ENCODE peak calls at places on chromosomes 6 and 20, in five cellular contexts. Z is cardiac muscle cell, C is GM20000, H is type B pancreatic cell, O is colonic mucosa. P is an unnamed sample.

GRCh38 chr6:37630281-37630799 is 67.3 kb downstream of the MDGA1 start:
- DNase-seq in Z (no peak), C (no peak), H (no peak), O (no peak), P (no peak)

GRCh38 chr6:36845233-36845632 is 6.0 kb upstream of the CPNE5 start:
- DNase-seq in Z (no peak), C (no peak), H (no peak), O (no peak), P (no peak)

GRCh38 chr6:165729307-165729936 is 66.4 kb upstream of the PDE10A start:
- DNase-seq in Z (peak), C (peak), H (no peak), O (peak), P (peak)

GRCh38 chr6:56539503-56540105 is 103.1 kb downstream of the DST start:
- DNase-seq in Z (no peak), C (no peak), H (no peak), O (no peak), P (no peak)

GRCh38 chr20:37954205-37954604 is 51.3 kb downstream of the VSTM2L start:
- DNase-seq in Z (no peak), C (no peak), H (no peak), O (no peak), P (no peak)

GRCh38 chr6:152268846-152269442 is 368.2 kb downstream of the SYNE1 start:
- DNase-seq in Z (no peak), C (no peak), H (no peak), O (no peak), P (no peak)

GRCh38 chr6:37535701-37536461 is 36.2 kb upstream of the CCDC167 start:
- DNase-seq in Z (peak), C (peak), H (no peak), O (no peak), P (no peak)

GRCh38 chr6:143697401-143697800 is 19.6 kb downstream of the PHACTR2 start:
- DNase-seq in Z (no peak), C (no peak), H (no peak), O (no peak), P (no peak)

GRCh38 chr6:84651583-84651982 is 112.8 kb downstream of the TBX18 start:
- DNase-seq in Z (no peak), C (no peak), H (no peak), O (no peak), P (no peak)

GRCh38 chr6:144723431-144723830 is 438.3 kb downstream of the UTRN start:
- DNase-seq in Z (no peak), C (no peak), H (no peak), O (no peak), P (no peak)

GRCh38 chr6:122995930-122996796 is at the start of gene CLVS2:
- DNase-seq in Z (peak), C (peak), H (peak), O (no peak), P (peak)

GRCh38 chr20:63612276-63612931 is 14.5 kb downstream of the GMEB2 start:
- DNase-seq in Z (no peak), C (no peak), H (no peak), O (no peak), P (no peak)

GRCh38 chr6:108321253-108321740 is 26.4 kb downstream of the AFG1L start:
- DNase-seq in Z (no peak), C (no peak), H (no peak), O (no peak), P (no peak)

GRCh38 chr6:87093651-87094050 is 1.3 kb downstream of the CGA start:
- DNase-seq in Z (no peak), C (no peak), H (no peak), O (no peak), P (no peak)

GRCh38 chr6:74091133-74091793 is 395.3 kb downstream of the CD109 start:
- DNase-seq in Z (peak), C (peak), H (no peak), O (no peak), P (no peak)

GRCh38 chr6:36642913-36643817 is 35.3 kb upstream of the CDKN1A start:
- DNase-seq in Z (peak), C (no peak), H (no peak), O (peak), P (no peak)

GRCh38 chr20:35849726-35850125 is 77.9 kb downstream of the PHF20 start:
- DNase-seq in Z (no peak), C (no peak), H (no peak), O (no peak), P (no peak)

GRCh38 chr6:19731286-19731685 is 105.9 kb upstream of the ID4 start:
- DNase-seq in Z (no peak), C (no peak), H (no peak), O (no peak), P (no peak)

DNA sequence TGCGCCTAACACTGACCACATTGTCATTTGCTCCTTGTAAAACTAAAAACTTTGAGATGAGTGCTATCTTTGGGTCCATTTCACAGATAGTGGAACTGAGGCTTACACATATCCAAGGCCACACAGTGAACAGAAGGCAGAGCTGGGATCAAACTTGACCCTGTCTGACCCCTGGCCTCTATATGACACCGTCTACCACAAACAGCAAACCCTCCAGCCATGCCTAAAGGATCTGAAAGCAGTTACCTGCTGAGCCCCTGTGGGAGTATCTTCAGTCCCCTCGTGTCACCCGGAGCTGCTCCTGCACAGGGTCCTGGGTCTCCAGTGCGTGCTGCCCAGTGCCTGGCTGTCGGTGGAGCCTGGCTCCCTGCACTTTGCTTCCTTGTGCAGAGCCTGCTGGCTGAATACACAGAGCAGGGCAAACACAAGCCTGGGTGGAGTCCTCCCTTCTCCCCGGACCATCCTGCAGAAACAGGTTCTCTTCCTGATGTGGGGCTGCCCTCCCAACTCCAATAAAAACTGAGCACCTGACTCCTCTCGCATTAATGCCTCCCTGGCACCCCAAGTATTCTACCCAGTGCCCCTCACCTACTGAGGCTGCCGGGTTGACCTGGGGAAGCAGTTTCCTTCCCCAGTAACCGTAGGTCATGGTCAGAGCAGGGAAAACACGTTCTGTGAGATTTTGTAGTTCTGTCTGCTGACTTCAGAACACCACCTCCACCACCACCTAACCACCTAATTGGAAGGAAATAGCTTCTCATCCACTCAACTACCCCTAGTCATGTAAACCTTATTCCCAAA is at the start of gene BCAS1:
- DNase-seq in Z (no peak), C (no peak), H (no peak), O (peak), P (no peak)
- TF ChIP-seq CTCF in Z (no peak), C (no peak), H (no peak), O (no peak), P (no peak)

DNA sequence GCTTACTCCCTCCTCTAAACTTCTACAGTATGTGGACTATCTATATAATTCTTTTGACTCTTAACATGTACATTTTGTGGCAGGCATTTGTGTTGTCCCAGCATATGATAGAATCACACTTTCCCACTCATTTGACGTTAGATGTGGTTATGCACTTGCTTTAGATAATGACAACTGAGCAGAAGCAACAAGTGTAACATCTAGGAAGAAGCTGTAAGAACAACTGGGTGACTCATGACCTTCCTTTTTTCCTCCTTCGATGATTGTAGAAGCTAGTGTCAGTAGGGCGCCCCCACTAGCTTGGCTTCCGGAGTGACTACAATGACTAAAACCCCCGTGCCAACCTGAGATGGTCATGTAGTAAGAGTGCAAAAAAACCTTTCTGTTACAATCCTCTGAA is 74.6 kb upstream of the CEP85L start:
- DNase-seq in Z (no peak), C (no peak), H (no peak), O (no peak), P (no peak)
- TF ChIP-seq CTCF in Z (no peak), C (no peak), H (no peak), O (no peak), P (no peak)

GRCh38 chr20:56001106-56001785 is 4.1 kb downstream of the CBLN4 start:
- DNase-seq in Z (no peak), C (no peak), H (no peak), O (no peak), P (no peak)
- TF ChIP-seq CTCF in Z (no peak), C (no peak), H (no peak), O (no peak), P (no peak)

GRCh38 chr6:157905590-157906337 is 75.9 kb upstream of the SYNJ2 start:
- DNase-seq in Z (no peak), C (no peak), H (no peak), O (no peak), P (no peak)
- TF ChIP-seq CTCF in Z (no peak), C (no peak), H (no peak), O (no peak), P (no peak)

GRCh38 chr20:40892642-40893041 is 136.0 kb upstream of the TOP1 start:
- DNase-seq in Z (no peak), C (no peak), H (no peak), O (no peak), P (no peak)
- TF ChIP-seq CTCF in Z (no peak), C (no peak), H (no peak), O (no peak), P (no peak)

DNA sequence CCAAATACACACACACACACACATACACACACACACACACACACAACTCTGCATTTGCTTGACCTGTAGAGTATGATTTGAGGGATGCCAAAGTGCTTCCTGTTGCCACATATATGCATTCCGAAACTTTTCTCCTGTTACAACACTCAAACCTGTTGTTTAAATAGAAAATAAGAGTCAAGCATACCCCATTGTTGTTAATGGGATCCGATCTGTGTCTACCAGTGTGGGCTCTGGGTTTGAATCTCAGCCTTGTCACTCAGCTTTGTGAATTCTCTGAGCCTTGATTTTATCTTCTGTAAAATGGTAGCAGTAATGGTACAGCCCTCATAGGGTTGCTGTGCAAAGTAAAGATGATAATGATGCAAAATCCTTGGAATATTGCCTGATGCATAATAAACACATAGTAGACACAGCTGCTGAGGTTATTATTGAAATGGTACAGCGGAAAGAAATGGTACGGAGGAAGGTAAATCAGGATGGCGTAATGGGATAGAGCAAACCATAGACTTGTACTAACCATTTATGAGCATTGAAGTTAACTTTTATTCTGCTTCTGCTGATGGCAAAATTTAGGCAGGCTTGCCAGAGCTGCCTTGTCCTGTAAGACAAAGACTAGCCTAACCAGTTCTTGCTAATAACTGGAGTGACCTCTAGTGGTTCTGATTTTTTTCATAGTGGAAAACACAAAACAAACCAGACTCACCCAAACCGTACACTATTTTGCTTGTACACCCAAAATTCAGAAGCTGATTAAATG is 113.4 kb upstream of the PHACTR1 start:
- DNase-seq in Z (peak), C (peak), H (no peak), O (no peak), P (no peak)
- TF ChIP-seq CTCF in Z (peak), C (no peak), H (peak), O (peak), P (peak)

GRCh38 chr6:27314046-27314445 is 2.0 kb upstream of the POM121L2 start:
- DNase-seq in Z (no peak), C (no peak), H (no peak), O (no peak), P (no peak)

GRCh38 chr6:27311806-27312145 is 297 bp downstream of the POM121L2 start:
- DNase-seq in Z (no peak), C (no peak), H (no peak), O (no peak), P (no peak)

GRCh38 chr6:27312146-27312949 is at the start of gene POM121L2:
- DNase-seq in Z (peak), C (peak), H (no peak), O (peak), P (peak)

GRCh38 chr6:27312950-27313271 is 838 bp upstream of the POM121L2 start:
- DNase-seq in Z (no peak), C (no peak), H (no peak), O (no peak), P (no peak)
- TF ChIP-seq CTCF in Z (no peak), C (no peak), H (peak), O (no peak), P (peak)

DNA sequence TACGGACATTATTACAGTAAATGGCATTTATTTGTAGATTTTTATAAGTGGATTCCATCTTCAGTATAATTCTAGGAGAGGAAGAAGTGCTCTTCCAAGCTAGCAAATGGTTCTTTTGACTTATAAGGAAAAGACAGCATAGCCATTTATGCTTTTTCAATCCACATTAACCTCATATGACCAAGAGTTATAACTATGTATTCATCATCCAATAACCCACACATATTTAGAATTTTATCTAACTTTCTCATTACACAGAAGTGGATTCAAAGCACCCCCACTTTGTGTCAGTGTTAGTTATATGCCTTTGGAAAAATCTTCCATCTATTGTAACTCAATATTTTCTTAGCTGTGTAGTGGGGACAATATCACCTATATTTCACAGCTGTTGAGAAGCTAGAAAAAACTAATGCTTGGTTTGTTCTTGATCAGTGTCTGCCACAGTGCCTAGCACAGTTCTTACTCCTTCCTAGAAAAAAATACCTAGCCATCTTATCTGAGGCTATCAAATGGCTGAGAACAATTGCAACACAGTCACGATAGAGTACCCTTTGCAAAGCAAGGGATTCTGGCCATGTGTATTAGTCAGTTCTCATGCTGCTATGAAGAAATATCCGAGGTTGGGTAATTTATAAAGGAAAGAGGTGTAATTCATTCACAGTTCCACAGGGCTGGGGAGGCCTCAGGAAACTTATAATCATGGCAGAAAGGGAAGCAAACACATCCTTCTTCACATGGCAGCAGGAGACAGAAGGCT is 986.3 kb downstream of the TFAP2A start:
- DNase-seq in Z (no peak), C (no peak), H (no peak), O (no peak), P (no peak)
- TF ChIP-seq CTCF in Z (no peak), C (no peak), H (no peak), O (no peak), P (no peak)

GRCh38 chr6:1904494-1904854 is 294.8 kb downstream of the FOXC1 start:
- DNase-seq in Z (no peak), C (no peak), H (no peak), O (no peak), P (no peak)
- TF ChIP-seq CTCF in Z (no peak), C (no peak), H (no peak), O (no peak), P (no peak)

P was measured in neural crest cell.